ENCODE peak calls at places on chromosomes 4 and X, in five cellular contexts. M, X, N, A and B are unnamed samples.

GRCh38 chr4:32135642-32136041 is 1415.5 kb downstream of the PCDH7 start:
- DNase-seq in A (no peak), X (no peak), N (no peak), M (no peak), B (no peak)

GRCh38 chrX:8738588-8739189 is 6.8 kb upstream of the ANOS1 start:
- DNase-seq in A (peak; percentile 63), M (peak; percentile 53), X (peak; percentile 58), N (no peak), B (peak; percentile 60)

GRCh38 chrX:103556941-103557340 is 28.4 kb upstream of the TCEAL4 start:
- DNase-seq in A (no peak), X (peak; percentile 29), M (peak; percentile 87), N (no peak), B (no peak)

GRCh38 chr4:172344266-172344772 is 531.1 kb downstream of the GALNTL6 start:
- DNase-seq in M (no peak), N (no peak), X (no peak), A (no peak), B (no peak)

GRCh38 chrX:2697741-2698294 is 6.7 kb downstream of the CD99 start:
- DNase-seq in M (no peak), A (no peak), X (no peak), N (no peak), B (no peak)

GRCh38 chr4:14719053-14719452 is 283.2 kb upstream of the CPEB2 start:
- DNase-seq in X (peak; percentile 36), M (no peak), N (no peak), A (no peak), B (peak; percentile 48)

GRCh38 chr4:76594152-76594551 is 159.1 kb downstream of the SHROOM3 start:
- DNase-seq in A (no peak), N (no peak), M (no peak), X (peak; percentile 47), B (no peak)

GRCh38 chr4:5962416-5962815 is 55.8 kb downstream of the C4orf50 start:
- DNase-seq in N (no peak), M (no peak), A (peak; percentile 39), X (no peak), B (no peak)

GRCh38 chrX:45472968-45473367 is 272.3 kb upstream of the DIPK2B start:
- DNase-seq in M (no peak), N (no peak), X (no peak), A (no peak), B (peak; percentile 66)

GRCh38 chr4:82851902-82852750 is 38.8 kb downstream of the SEC31A start:
- DNase-seq in A (peak; percentile 54), N (peak; percentile 33), X (peak; percentile 28), M (peak; percentile 41), B (peak; percentile 61)

GRCh38 chr4:76342191-76342590 is 35.7 kb downstream of the STBD1 start:
- DNase-seq in N (no peak), M (no peak), A (no peak), X (no peak), B (no peak)

GRCh38 chr4:25061602-25062001 is 30.9 kb upstream of the LGI2 start:
- DNase-seq in N (no peak), A (no peak), M (no peak), X (no peak), B (no peak)

GRCh38 chr4:86338989-86339388 is 20.9 kb downstream of the MAPK10 start:
- DNase-seq in N (peak; percentile 13), A (no peak), X (peak; percentile 41), M (no peak), B (peak; percentile 95)

GRCh38 chr4:10093273-10093621 is 23.4 kb downstream of the WDR1 start:
- DNase-seq in A (no peak), M (no peak), X (no peak), N (no peak), B (no peak)

GRCh38 chr4:118683513-118683912 is 1.7 kb upstream of the METTL14 start:
- DNase-seq in A (no peak), M (no peak), N (no peak), X (peak; percentile 8), B (no peak)

GRCh38 chr4:155509619-155510018 is 132.9 kb upstream of the MAP9 start:
- DNase-seq in N (no peak), A (no peak), X (no peak), M (no peak), B (peak; percentile 28)

GRCh38 chr4:128338634-128339355 is 51.2 kb upstream of the PGRMC2 start:
- DNase-seq in M (no peak), N (no peak), X (no peak), A (no peak), B (peak; percentile 90)

GRCh38 chrX:133985164-133986007 is at the start of gene GPC3:
- DNase-seq in M (no peak), A (peak; percentile 87), X (peak; percentile 71), N (no peak), B (no peak)

GRCh38 chr4:111228396-111228795 is 605.5 kb upstream of the PITX2 start:
- DNase-seq in A (no peak), M (no peak), X (no peak), N (no peak), B (peak; percentile 44)

GRCh38 chr4:17817027-17817426 is 6.2 kb downstream of the NCAPG start:
- DNase-seq in M (peak; percentile 65), A (peak; percentile 45), X (peak; percentile 74), N (peak; percentile 10), B (peak; percentile 84)

GRCh38 chr4:17561195-17561909 is 15.6 kb upstream of the LAP3 start:
- DNase-seq in A (no peak), N (no peak), X (no peak), M (no peak), B (peak; percentile 97)

GRCh38 chr4:189001971-189002450 is 862.8 kb downstream of the TRIML1 start:
- DNase-seq in X (no peak), M (no peak), N (no peak), A (no peak), B (no peak)

GRCh38 chrX:69221239-69222102 is 56.2 kb upstream of the PJA1 start:
- DNase-seq in N (no peak), M (no peak), X (no peak), A (peak; percentile 70), B (no peak)

GRCh38 chrX:7927259-7928167 is at the start of gene PNPLA4:
- DNase-seq in N (peak; percentile 72), M (peak; percentile 11), A (peak; percentile 87), X (peak; percentile 89), B (peak; percentile 68)

GRCh38 chrX:1537031-1537715 is at the start of gene P2RY8:
- DNase-seq in M (peak; percentile 82), A (no peak), X (peak; percentile 43), N (no peak), B (peak; percentile 40)

GRCh38 chr4:185874516-185875230 is 62.7 kb upstream of the SORBS2 start:
- DNase-seq in A (no peak), X (no peak), M (no peak), N (no peak), B (peak; percentile 52)

GRCh38 chr4:101022151-101023024 is 324.9 kb downstream of the PPP3CA start:
- DNase-seq in A (no peak), X (no peak), M (no peak), N (no peak), B (peak; percentile 54)
- TF ChIP-seq EZH2phosphoT487 in A (no peak), X (no peak), M (no peak), N (no peak), B (no peak)

GRCh38 chrX:23334871-23335599 is 386 bp downstream of the PTCHD1 start:
- DNase-seq in X (peak; percentile 27), A (peak; percentile 52), N (no peak), M (no peak), B (no peak)
- TF ChIP-seq EZH2 in X (no peak), A (peak; percentile 91), N (no peak), M (no peak), B (no peak)

GRCh38 chr4:122542411-122543236 is 78.2 kb downstream of the IL21 start:
- DNase-seq in A (no peak), M (peak; percentile 68), N (no peak), X (no peak), B (peak; percentile 69)
- H3K4me2 ChIP-seq in A (no peak overlapping the region), M (peak overlapping the region; percentile 71), N (no peak overlapping the region), X (no peak overlapping the region), B (peak overlapping the region; percentile 52)

GRCh38 chrX:30643313-30643821 is 9.9 kb upstream of the GK start:
- DNase-seq in N (no peak), A (no peak), X (no peak), M (no peak), B (peak; percentile 74)
- TF ChIP-seq EZH2phosphoT487 in N (no peak), A (no peak), X (no peak), M (no peak), B (no peak)